ENCODE peak calls at places on chromosomes 2 and 18, in eight cellular contexts. One of them, this sample, is unnamed.

GRCh38 chr2:98280376-98281102 is 65.7 kb upstream of the CNGA3 start:
- DNase-seq in left colon: peak
- DNase-seq in Right ventricle myocardium inferior: no peak
- DNase-seq in SJCRH30: no peak
- DNase-seq in GM03348: peak
- DNase-seq in cardiac muscle cell: no peak
- DNase-seq in left ventricle myocardium inferior: no peak
- DNase-seq in kidney tubule cell: peak
- DNase-seq in this sample: peak

GRCh38 chr2:12824771-12825363 is 108.1 kb downstream of the TRIB2 start:
- DNase-seq in kidney tubule cell: no peak
- DNase-seq in left colon: peak
- DNase-seq in SJCRH30: no peak
- DNase-seq in GM03348: peak
- DNase-seq in Right ventricle myocardium inferior: peak
- DNase-seq in cardiac muscle cell: peak
- DNase-seq in left ventricle myocardium inferior: peak
- DNase-seq in this sample: peak

GRCh38 chr2:71974846-71975245 is 172.8 kb downstream of the CYP26B1 start:
- DNase-seq in Right ventricle myocardium inferior: no peak
- DNase-seq in left colon: no peak
- DNase-seq in left ventricle myocardium inferior: no peak
- DNase-seq in cardiac muscle cell: peak
- DNase-seq in kidney tubule cell: no peak
- DNase-seq in GM03348: no peak
- DNase-seq in SJCRH30: no peak
- DNase-seq in this sample: no peak

GRCh38 chr2:58515827-58516574 is 274.9 kb upstream of the FANCL start:
- DNase-seq in kidney tubule cell: peak
- DNase-seq in Right ventricle myocardium inferior: no peak
- DNase-seq in cardiac muscle cell: no peak
- DNase-seq in left ventricle myocardium inferior: no peak
- DNase-seq in GM03348: no peak
- DNase-seq in left colon: no peak
- DNase-seq in SJCRH30: no peak
- DNase-seq in this sample: no peak

GRCh38 chr2:46945671-46946070 is 30.1 kb upstream of the MCFD2 start:
- DNase-seq in Right ventricle myocardium inferior: no peak
- DNase-seq in left ventricle myocardium inferior: no peak
- DNase-seq in cardiac muscle cell: no peak
- DNase-seq in SJCRH30: no peak
- DNase-seq in GM03348: no peak
- DNase-seq in kidney tubule cell: no peak
- DNase-seq in left colon: no peak
- DNase-seq in this sample: no peak

GRCh38 chr18:63147973-63148372 is 171.6 kb downstream of the BCL2 start:
- DNase-seq in left colon: no peak
- DNase-seq in left ventricle myocardium inferior: no peak
- DNase-seq in cardiac muscle cell: peak
- DNase-seq in Right ventricle myocardium inferior: no peak
- DNase-seq in SJCRH30: no peak
- DNase-seq in kidney tubule cell: no peak
- DNase-seq in GM03348: peak
- DNase-seq in this sample: no peak

GRCh38 chr2:57376985-57377384 is 669.6 kb upstream of the VRK2 start:
- DNase-seq in kidney tubule cell: peak
- DNase-seq in GM03348: peak
- DNase-seq in Right ventricle myocardium inferior: no peak
- DNase-seq in left ventricle myocardium inferior: no peak
- DNase-seq in cardiac muscle cell: no peak
- DNase-seq in left colon: no peak
- DNase-seq in SJCRH30: no peak
- DNase-seq in this sample: peak

GRCh38 chr2:222298000-222298310 is 843 bp downstream of the PAX3 start:
- DNase-seq in left ventricle myocardium inferior: no peak
- DNase-seq in cardiac muscle cell: no peak
- DNase-seq in left colon: no peak
- DNase-seq in GM03348: no peak
- DNase-seq in Right ventricle myocardium inferior: no peak
- DNase-seq in SJCRH30: no peak
- DNase-seq in kidney tubule cell: no peak
- DNase-seq in this sample: no peak

GRCh38 chr2:160227252-160227651 is 27.2 kb upstream of the ITGB6 start:
- DNase-seq in kidney tubule cell: peak
- DNase-seq in Right ventricle myocardium inferior: no peak
- DNase-seq in GM03348: peak
- DNase-seq in left ventricle myocardium inferior: no peak
- DNase-seq in cardiac muscle cell: no peak
- DNase-seq in SJCRH30: no peak
- DNase-seq in left colon: no peak
- DNase-seq in this sample: no peak

GRCh38 chr18:13823707-13824395 is at the start of gene MC5R:
- DNase-seq in GM03348: peak
- DNase-seq in kidney tubule cell: peak
- DNase-seq in left ventricle myocardium inferior: peak
- DNase-seq in cardiac muscle cell: peak
- DNase-seq in SJCRH30: peak
- DNase-seq in Right ventricle myocardium inferior: peak
- DNase-seq in left colon: no peak
- DNase-seq in this sample: peak

GRCh38 chr2:191266201-191266600 is 21.0 kb downstream of the MYO1B start:
- DNase-seq in Right ventricle myocardium inferior: no peak
- DNase-seq in left colon: no peak
- DNase-seq in SJCRH30: no peak
- DNase-seq in kidney tubule cell: no peak
- DNase-seq in cardiac muscle cell: peak
- DNase-seq in left ventricle myocardium inferior: no peak
- DNase-seq in GM03348: peak
- DNase-seq in this sample: no peak

GRCh38 chr2:157877761-157878400 is 1.8 kb upstream of the ACVR1 start:
- DNase-seq in cardiac muscle cell: no peak
- DNase-seq in kidney tubule cell: no peak
- DNase-seq in SJCRH30: no peak
- DNase-seq in left colon: no peak
- DNase-seq in left ventricle myocardium inferior: no peak
- DNase-seq in Right ventricle myocardium inferior: no peak
- DNase-seq in GM03348: no peak
- DNase-seq in this sample: no peak

GRCh38 chr2:215410932-215411285 is 25.0 kb downstream of the FN1 start:
- DNase-seq in left ventricle myocardium inferior: no peak
- DNase-seq in left colon: no peak
- DNase-seq in SJCRH30: no peak
- DNase-seq in Right ventricle myocardium inferior: no peak
- DNase-seq in cardiac muscle cell: peak
- DNase-seq in kidney tubule cell: peak
- DNase-seq in GM03348: peak
- DNase-seq in this sample: peak

GRCh38 chr2:30655660-30656059 is 151.6 kb downstream of the CAPN13 start:
- DNase-seq in SJCRH30: peak
- DNase-seq in GM03348: peak
- DNase-seq in left ventricle myocardium inferior: no peak
- DNase-seq in Right ventricle myocardium inferior: no peak
- DNase-seq in cardiac muscle cell: peak
- DNase-seq in left colon: no peak
- DNase-seq in kidney tubule cell: peak
- DNase-seq in this sample: peak

GRCh38 chr18:55880617-55881016 is 292.6 kb upstream of the TCF4 start:
- DNase-seq in kidney tubule cell: no peak
- DNase-seq in SJCRH30: no peak
- DNase-seq in cardiac muscle cell: no peak
- DNase-seq in left colon: no peak
- DNase-seq in Right ventricle myocardium inferior: no peak
- DNase-seq in left ventricle myocardium inferior: no peak
- DNase-seq in GM03348: no peak
- DNase-seq in this sample: no peak

GRCh38 chr2:96950391-96951124 is 35.8 kb downstream of the FAM178B start:
- DNase-seq in kidney tubule cell: no peak
- DNase-seq in SJCRH30: no peak
- DNase-seq in left colon: no peak
- DNase-seq in GM03348: no peak
- DNase-seq in Right ventricle myocardium inferior: peak
- DNase-seq in cardiac muscle cell: no peak
- DNase-seq in left ventricle myocardium inferior: no peak
- DNase-seq in this sample: peak

GRCh38 chr2:227888289-227888688 is 16.9 kb downstream of the DAW1 start:
- DNase-seq in left ventricle myocardium inferior: no peak
- DNase-seq in GM03348: no peak
- DNase-seq in Right ventricle myocardium inferior: no peak
- DNase-seq in SJCRH30: no peak
- DNase-seq in cardiac muscle cell: no peak
- DNase-seq in kidney tubule cell: peak
- DNase-seq in left colon: no peak
- DNase-seq in this sample: no peak

GRCh38 chr2:1136071-1136470 is 185.4 kb downstream of the SNTG2 start:
- DNase-seq in Right ventricle myocardium inferior: no peak
- DNase-seq in left colon: no peak
- DNase-seq in left ventricle myocardium inferior: no peak
- DNase-seq in SJCRH30: no peak
- DNase-seq in cardiac muscle cell: peak
- DNase-seq in kidney tubule cell: peak
- DNase-seq in GM03348: peak
- DNase-seq in this sample: peak

GRCh38 chr18:61720496-61720895 is 172.3 kb downstream of the RNF152 start:
- DNase-seq in cardiac muscle cell: no peak
- DNase-seq in kidney tubule cell: no peak
- DNase-seq in left colon: no peak
- DNase-seq in GM03348: no peak
- DNase-seq in Right ventricle myocardium inferior: no peak
- DNase-seq in left ventricle myocardium inferior: no peak
- DNase-seq in SJCRH30: no peak
- DNase-seq in this sample: no peak

GRCh38 chr2:20207051-20207450 is 17.9 kb downstream of the SDC1 start:
- DNase-seq in left colon: no peak
- DNase-seq in left ventricle myocardium inferior: no peak
- DNase-seq in Right ventricle myocardium inferior: no peak
- DNase-seq in kidney tubule cell: no peak
- DNase-seq in SJCRH30: no peak
- DNase-seq in cardiac muscle cell: no peak
- DNase-seq in GM03348: no peak
- DNase-seq in this sample: no peak

GRCh38 chr2:239882335-239882734 is 142.8 kb downstream of the NDUFA10 start:
- DNase-seq in cardiac muscle cell: peak
- DNase-seq in left colon: peak
- DNase-seq in left ventricle myocardium inferior: no peak
- DNase-seq in Right ventricle myocardium inferior: peak
- DNase-seq in GM03348: peak
- DNase-seq in SJCRH30: peak
- DNase-seq in kidney tubule cell: peak
- DNase-seq in this sample: no peak

GRCh38 chr2:41727152-41727551 is 320.7 kb upstream of the PKDCC start:
- DNase-seq in GM03348: no peak
- DNase-seq in left colon: no peak
- DNase-seq in Right ventricle myocardium inferior: no peak
- DNase-seq in SJCRH30: no peak
- DNase-seq in cardiac muscle cell: no peak
- DNase-seq in left ventricle myocardium inferior: no peak
- DNase-seq in kidney tubule cell: no peak
- DNase-seq in this sample: no peak

GRCh38 chr18:45127395-45127794 is 446.7 kb downstream of the SETBP1 start:
- DNase-seq in Right ventricle myocardium inferior: no peak
- DNase-seq in cardiac muscle cell: no peak
- DNase-seq in GM03348: no peak
- DNase-seq in left colon: no peak
- DNase-seq in left ventricle myocardium inferior: no peak
- DNase-seq in kidney tubule cell: no peak
- DNase-seq in SJCRH30: no peak
- DNase-seq in this sample: peak

GRCh38 chr2:177717831-177718618 is 325.5 kb downstream of the AGPS start:
- DNase-seq in kidney tubule cell: no peak
- DNase-seq in SJCRH30: no peak
- DNase-seq in GM03348: no peak
- DNase-seq in Right ventricle myocardium inferior: no peak
- DNase-seq in left ventricle myocardium inferior: no peak
- DNase-seq in left colon: no peak
- DNase-seq in cardiac muscle cell: no peak
- DNase-seq in this sample: no peak

GRCh38 chr2:106789185-106789584 is 96.8 kb downstream of the ST6GAL2 start:
- DNase-seq in kidney tubule cell: no peak
- DNase-seq in Right ventricle myocardium inferior: no peak
- DNase-seq in left ventricle myocardium inferior: no peak
- DNase-seq in left colon: no peak
- DNase-seq in SJCRH30: peak
- DNase-seq in GM03348: no peak
- DNase-seq in cardiac muscle cell: no peak
- DNase-seq in this sample: no peak

GRCh38 chr2:117128471-117128870 is 686.0 kb upstream of the DDX18 start:
- DNase-seq in Right ventricle myocardium inferior: no peak
- DNase-seq in left ventricle myocardium inferior: no peak
- DNase-seq in left colon: no peak
- DNase-seq in SJCRH30: no peak
- DNase-seq in kidney tubule cell: peak
- DNase-seq in cardiac muscle cell: no peak
- DNase-seq in GM03348: no peak
- DNase-seq in this sample: no peak

GRCh38 chr2:163347982-163348842 is 387.6 kb downstream of the FIGN start:
- DNase-seq in cardiac muscle cell: peak
- DNase-seq in left ventricle myocardium inferior: peak
- DNase-seq in SJCRH30: peak
- DNase-seq in GM03348: no peak
- DNase-seq in Right ventricle myocardium inferior: peak
- DNase-seq in left colon: peak
- DNase-seq in kidney tubule cell: peak
- DNase-seq in this sample: peak

GRCh38 chr18:57440331-57441101 is 5.3 kb downstream of the ONECUT2 start:
- DNase-seq in GM03348: no peak
- DNase-seq in kidney tubule cell: peak
- DNase-seq in cardiac muscle cell: no peak
- DNase-seq in SJCRH30: no peak
- DNase-seq in left ventricle myocardium inferior: no peak
- DNase-seq in left colon: no peak
- DNase-seq in Right ventricle myocardium inferior: no peak
- DNase-seq in this sample: no peak

GRCh38 chr2:233556756-233557736 is 9.5 kb downstream of the USP40 start:
- DNase-seq in left colon: no peak
- DNase-seq in cardiac muscle cell: peak
- DNase-seq in kidney tubule cell: peak
- DNase-seq in SJCRH30: no peak
- DNase-seq in Right ventricle myocardium inferior: no peak
- DNase-seq in GM03348: peak
- DNase-seq in left ventricle myocardium inferior: no peak
- DNase-seq in this sample: peak

GRCh38 chr2:16160281-16161084 is 220.1 kb downstream of the MYCN start:
- DNase-seq in left colon: no peak
- DNase-seq in Right ventricle myocardium inferior: no peak
- DNase-seq in left ventricle myocardium inferior: no peak
- DNase-seq in kidney tubule cell: no peak
- DNase-seq in SJCRH30: no peak
- DNase-seq in GM03348: no peak
- DNase-seq in cardiac muscle cell: no peak
- DNase-seq in this sample: no peak

GRCh38 chr2:217108575-217109027 is 248.7 kb upstream of the TNP1 start:
- DNase-seq in left colon: no peak
- DNase-seq in kidney tubule cell: no peak
- DNase-seq in cardiac muscle cell: peak
- DNase-seq in Right ventricle myocardium inferior: no peak
- DNase-seq in SJCRH30: no peak
- DNase-seq in left ventricle myocardium inferior: no peak
- DNase-seq in GM03348: no peak
- DNase-seq in this sample: no peak

GRCh38 chr2:119474371-119475224 is 42.9 kb downstream of the TMEM37 start:
- DNase-seq in cardiac muscle cell: no peak
- DNase-seq in kidney tubule cell: no peak
- DNase-seq in left colon: no peak
- DNase-seq in GM03348: no peak
- DNase-seq in Right ventricle myocardium inferior: no peak
- DNase-seq in left ventricle myocardium inferior: no peak
- DNase-seq in SJCRH30: no peak
- DNase-seq in this sample: no peak

GRCh38 chr2:127449439-127449838 is 31.2 kb downstream of the PROC start:
- DNase-seq in GM03348: no peak
- DNase-seq in SJCRH30: no peak
- DNase-seq in cardiac muscle cell: no peak
- DNase-seq in left ventricle myocardium inferior: no peak
- DNase-seq in kidney tubule cell: no peak
- DNase-seq in Right ventricle myocardium inferior: no peak
- DNase-seq in left colon: no peak
- DNase-seq in this sample: no peak

GRCh38 chr2:15667579-15668556 is 76.2 kb downstream of the DDX1 start:
- DNase-seq in left ventricle myocardium inferior: no peak
- DNase-seq in kidney tubule cell: peak
- DNase-seq in SJCRH30: no peak
- DNase-seq in left colon: no peak
- DNase-seq in GM03348: peak
- DNase-seq in Right ventricle myocardium inferior: no peak
- DNase-seq in cardiac muscle cell: peak
- DNase-seq in this sample: peak

This sample was measured in myocyte.